ENCODE peak calls at places on chromosomes 12 and 14, in ten cellular contexts. T is HS-5; D is ELF-1; U is left ventricle myocardium superior; L is stimulated activated CD4-positive, alpha-beta T cell treated with anti-CD3 and anti-CD28 coated beads, Interleukin-2, amount 100 ng/mL, for 48 hours; K is GM23248; H is activated T-helper 1 cell treated with anti-CD3 and anti-CD28 coated beads, Interleukin-12 subunit alpha, Interleukin-12 subunit beta, Interleukin-2, Interleukin-4 antibody, amounts not matched to agents 30 ng/mL and 10 ng/mL and 1 ng/mL, durations not matched to agents 14 hours and 24 hours and 36 hours; F is activated T-helper 9 cell treated with anti-CD3 and anti-CD28 coated beads, Interleukin-2, amount 50 U/mL, for 16 hours; W is HCEC 1CT; C is left lung. N is an unnamed sample.

GRCh38 chr12:50174971-50175715 is 8.0 kb upstream of the CERS5 start:
- DNase-seq in T (peak), D (peak), U (no peak), L (no peak), K (peak), H (no peak), F (no peak), W (peak), C (no peak), N (peak)

GRCh38 chr14:89182326-89182725 is 234.7 kb downstream of the FOXN3 start:
- DNase-seq in T (no peak), D (no peak), U (no peak), L (no peak), K (no peak), H (no peak), F (no peak), W (no peak), C (no peak), N (no peak)

GRCh38 chr14:49997991-49998390 is 105.1 kb downstream of the ARF6 start:
- DNase-seq in T (no peak), D (no peak), U (no peak), L (no peak), K (no peak), H (no peak), F (no peak), W (no peak), C (no peak), N (no peak)

GRCh38 chr12:127108360-127109215 is 1158.4 kb upstream of the TMEM132C start:
- DNase-seq in T (peak), D (peak), U (peak), L (peak), K (peak), H (peak), F (peak), W (peak), C (no peak), N (no peak)

GRCh38 chr12:39595923-39596322 is 23.7 kb downstream of the ABCD2 start:
- DNase-seq in T (no peak), D (no peak), U (no peak), L (no peak), K (no peak), H (no peak), F (no peak), W (no peak), C (no peak), N (no peak)

GRCh38 chr12:33223956-33224355 is 215.7 kb downstream of the SYT10 start:
- DNase-seq in T (no peak), D (no peak), U (no peak), L (no peak), K (no peak), H (no peak), F (no peak), W (no peak), C (no peak), N (peak)

GRCh38 chr12:117440384-117440783 is 79.0 kb upstream of the NOS1 start:
- DNase-seq in T (no peak), D (no peak), U (no peak), L (no peak), K (no peak), H (no peak), F (no peak), W (no peak), C (no peak), N (no peak)

GRCh38 chr12:96902076-96902475 is 5.0 kb upstream of the NEDD1 start:
- DNase-seq in T (no peak), D (no peak), U (no peak), L (no peak), K (no peak), H (no peak), F (no peak), W (peak), C (no peak), N (no peak)

GRCh38 chr12:107405436-107405835 is 280.2 kb upstream of the PWP1 start:
- DNase-seq in T (no peak), D (no peak), U (peak), L (no peak), K (no peak), H (no peak), F (no peak), W (no peak), C (no peak), N (no peak)

GRCh38 chr14:64919215-64919614 is 5.0 kb downstream of the CHURC1 start:
- DNase-seq in T (no peak), D (no peak), U (no peak), L (no peak), K (peak), H (no peak), F (no peak), W (no peak), C (no peak), N (no peak)

GRCh38 chr14:69792887-69793421 is 4.1 kb downstream of the SLC10A1 start:
- DNase-seq in T (no peak), D (no peak), U (no peak), L (no peak), K (no peak), H (no peak), F (no peak), W (no peak), C (no peak), N (no peak)

GRCh38 chr12:130164931-130165330 is 2.7 kb downstream of the FZD10 start:
- DNase-seq in T (no peak), D (peak), U (no peak), L (no peak), K (no peak), H (no peak), F (no peak), W (no peak), C (no peak), N (no peak)

GRCh38 chr14:30034049-30034635 is 106.5 kb upstream of the PRKD1 start:
- DNase-seq in T (peak), D (no peak), U (no peak), L (no peak), K (peak), H (no peak), F (no peak), W (peak), C (no peak), N (no peak)

GRCh38 chr12:111455448-111456320 is 50.0 kb downstream of the SH2B3 start:
- DNase-seq in T (no peak), D (no peak), U (no peak), L (no peak), K (peak), H (no peak), F (no peak), W (peak), C (no peak), N (no peak)

GRCh38 chr12:56206373-56207166 is 15.2 kb downstream of the RNF41 start:
- DNase-seq in T (no peak), D (peak), U (peak), L (no peak), K (peak), H (no peak), F (no peak), W (peak), C (no peak), N (no peak)

GRCh38 chr12:104493504-104493903 is 36.8 kb downstream of the CHST11 start:
- DNase-seq in T (no peak), D (no peak), U (no peak), L (no peak), K (peak), H (no peak), F (no peak), W (no peak), C (no peak), N (no peak)

GRCh38 chr12:46005151-46005797 is 14.9 kb upstream of the SCAF11 start:
- DNase-seq in T (no peak), D (no peak), U (no peak), L (no peak), K (peak), H (no peak), F (no peak), W (no peak), C (no peak), N (no peak)

GRCh38 chr14:81392052-81392451 is 8.1 kb downstream of the STON2 start:
- DNase-seq in T (no peak), D (no peak), U (no peak), L (no peak), K (no peak), H (no peak), F (no peak), W (no peak), C (no peak), N (no peak)

GRCh38 chr14:87309557-87309956 is 683.4 kb downstream of the GALC start:
- DNase-seq in T (no peak), D (peak), U (no peak), L (no peak), K (no peak), H (no peak), F (no peak), W (no peak), C (no peak), N (no peak)

GRCh38 chr12:110312581-110313360 is 31.7 kb downstream of the ATP2A2 start:
- DNase-seq in T (peak), D (no peak), U (no peak), L (no peak), K (peak), H (no peak), F (no peak), W (peak), C (no peak), N (peak)

GRCh38 chr12:2687058-2687457 is 107.7 kb upstream of the FKBP4 start:
- DNase-seq in T (no peak), D (no peak), U (no peak), L (no peak), K (no peak), H (no peak), F (no peak), W (no peak), C (no peak), N (no peak)

GRCh38 chr12:69428351-69429048 is 41.7 kb upstream of the FRS2 start:
- DNase-seq in T (no peak), D (peak), U (no peak), L (no peak), K (no peak), H (no peak), F (no peak), W (no peak), C (no peak), N (no peak)

GRCh38 chr12:112847708-112848337 is 56.3 kb downstream of the RPH3A start:
- DNase-seq in T (no peak), D (no peak), U (no peak), L (no peak), K (no peak), H (no peak), F (no peak), W (no peak), C (no peak), N (no peak)

GRCh38 chr14:52031781-52032180 is 37.1 kb downstream of the NID2 start:
- DNase-seq in T (no peak), D (no peak), U (peak), L (no peak), K (peak), H (no peak), F (no peak), W (peak), C (no peak), N (no peak)

GRCh38 chr12:76123301-76124212 is 39.1 kb upstream of the NAP1L1 start:
- DNase-seq in T (peak), D (no peak), U (no peak), L (no peak), K (peak), H (no peak), F (no peak), W (peak), C (no peak), N (no peak)

GRCh38 chr14:75283884-75284563 is 5.4 kb downstream of the FOS start:
- DNase-seq in T (no peak), D (peak), U (no peak), L (no peak), K (peak), H (no peak), F (no peak), W (no peak), C (no peak), N (no peak)

GRCh38 chr14:33120966-33121365 is 182.3 kb downstream of the NPAS3 start:
- DNase-seq in T (no peak), D (no peak), U (no peak), L (no peak), K (peak), H (no peak), F (no peak), W (peak), C (no peak), N (peak)

GRCh38 chr14:22994762-22995275 is 12.5 kb upstream of the AJUBA start:
- DNase-seq in T (no peak), D (peak), U (peak), L (no peak), K (peak), H (no peak), F (no peak), W (peak), C (no peak), N (no peak)

GRCh38 chr14:64671591-64671990 is 32.6 kb upstream of the PLEKHG3 start:
- DNase-seq in T (peak), D (no peak), U (no peak), L (no peak), K (peak), H (no peak), F (no peak), W (peak), C (no peak), N (no peak)

GRCh38 chr12:119082496-119082895 is 96.2 kb upstream of the HSPB8 start:
- DNase-seq in T (no peak), D (peak), U (peak), L (no peak), K (no peak), H (no peak), F (no peak), W (no peak), C (peak), N (no peak)

GRCh38 chr14:99476864-99477263 is 3.8 kb downstream of the SETD3 start:
- DNase-seq in T (no peak), D (no peak), U (no peak), L (no peak), K (peak), H (no peak), F (no peak), W (peak), C (no peak), N (no peak)

GRCh38 chr12:46473634-46474201 is 101.1 kb upstream of the SLC38A2 start:
- DNase-seq in T (peak), D (peak), U (peak), L (no peak), K (peak), H (no peak), F (no peak), W (peak), C (no peak), N (peak)

GRCh38 chr14:93044601-93045000 is 71.1 kb downstream of the ITPK1 start:
- DNase-seq in T (no peak), D (no peak), U (no peak), L (no peak), K (no peak), H (no peak), F (no peak), W (no peak), C (peak), N (no peak)

GRCh38 chr14:99094901-99095300 is 177.1 kb downstream of the BCL11B start:
- DNase-seq in T (no peak), D (no peak), U (no peak), L (no peak), K (no peak), H (no peak), F (no peak), W (no peak), C (no peak), N (no peak)

N was measured in foreskin keratinocyte.